ENCODE peak calls at places on chromosomes 2 and 18, in four cellular contexts. One of them, this sample, is unnamed.

GRCh38 chr2:72149556-72150156 is 2.0 kb upstream of the CYP26B1 start:
- DNase-seq in activated T-helper 1 cell treated with Interleukin-2 at 50 U/mL for 16 hours: no peak
- DNase-seq in HTR-8/SVneo: no peak
- DNase-seq in HFF-Myc: no peak
- DNase-seq in this sample: peak

GRCh38 chr2:232505805-232506360 is 14.3 kb upstream of the PRSS56 start:
- DNase-seq in activated T-helper 1 cell treated with Interleukin-2 at 50 U/mL for 16 hours: no peak
- DNase-seq in HTR-8/SVneo: no peak
- DNase-seq in HFF-Myc: no peak
- DNase-seq in this sample: no peak

GRCh38 chr2:8627019-8627691 is 54.7 kb upstream of the ID2 start:
- DNase-seq in HFF-Myc: no peak
- DNase-seq in HTR-8/SVneo: no peak
- DNase-seq in activated T-helper 1 cell treated with Interleukin-2 at 50 U/mL for 16 hours: no peak
- DNase-seq in this sample: no peak

GRCh38 chr2:218257390-218257981 is 3.3 kb upstream of the GPBAR1 start:
- DNase-seq in HFF-Myc: no peak
- DNase-seq in HTR-8/SVneo: no peak
- DNase-seq in activated T-helper 1 cell treated with Interleukin-2 at 50 U/mL for 16 hours: peak
- DNase-seq in this sample: peak

GRCh38 chr18:55634545-55634944 is 46.6 kb upstream of the TCF4 start:
- DNase-seq in HTR-8/SVneo: peak
- DNase-seq in HFF-Myc: peak
- DNase-seq in activated T-helper 1 cell treated with Interleukin-2 at 50 U/mL for 16 hours: no peak
- DNase-seq in this sample: no peak

GRCh38 chr2:102736174-102736606 is 25.6 kb upstream of the TMEM182 start:
- DNase-seq in HFF-Myc: no peak
- DNase-seq in activated T-helper 1 cell treated with Interleukin-2 at 50 U/mL for 16 hours: no peak
- DNase-seq in HTR-8/SVneo: peak
- DNase-seq in this sample: peak

GRCh38 chr2:216221806-216222205 is 112.7 kb downstream of the XRCC5 start:
- DNase-seq in HFF-Myc: peak
- DNase-seq in HTR-8/SVneo: no peak
- DNase-seq in activated T-helper 1 cell treated with Interleukin-2 at 50 U/mL for 16 hours: no peak
- DNase-seq in this sample: no peak

GRCh38 chr18:9838144-9838877 is 47.5 kb upstream of the TXNDC2 start:
- DNase-seq in activated T-helper 1 cell treated with Interleukin-2 at 50 U/mL for 16 hours: no peak
- DNase-seq in HTR-8/SVneo: no peak
- DNase-seq in HFF-Myc: no peak
- DNase-seq in this sample: peak

GRCh38 chr2:42913280-42913878 is 121.0 kb upstream of the HAAO start:
- DNase-seq in HTR-8/SVneo: no peak
- DNase-seq in HFF-Myc: no peak
- DNase-seq in activated T-helper 1 cell treated with Interleukin-2 at 50 U/mL for 16 hours: no peak
- DNase-seq in this sample: no peak

GRCh38 chr18:43192408-43192807 is 76.9 kb upstream of the RIT2 start:
- DNase-seq in HFF-Myc: no peak
- DNase-seq in activated T-helper 1 cell treated with Interleukin-2 at 50 U/mL for 16 hours: no peak
- DNase-seq in HTR-8/SVneo: no peak
- DNase-seq in this sample: peak

GRCh38 chr2:83584674-83585073 is 874.4 kb downstream of the SUCLG1 start:
- DNase-seq in HFF-Myc: no peak
- DNase-seq in HTR-8/SVneo: peak
- DNase-seq in activated T-helper 1 cell treated with Interleukin-2 at 50 U/mL for 16 hours: no peak
- DNase-seq in this sample: no peak

GRCh38 chr2:42771546-42772153 is 7.7 kb upstream of the OXER1 start:
- DNase-seq in HFF-Myc: no peak
- DNase-seq in HTR-8/SVneo: no peak
- DNase-seq in activated T-helper 1 cell treated with Interleukin-2 at 50 U/mL for 16 hours: no peak
- DNase-seq in this sample: no peak

GRCh38 chr2:236395067-236395466 is 130.9 kb upstream of the ASB18 start:
- DNase-seq in HTR-8/SVneo: no peak
- DNase-seq in activated T-helper 1 cell treated with Interleukin-2 at 50 U/mL for 16 hours: no peak
- DNase-seq in HFF-Myc: no peak
- DNase-seq in this sample: no peak

GRCh38 chr18:3983351-3983969 is 471.6 kb downstream of the DLGAP1 start:
- DNase-seq in activated T-helper 1 cell treated with Interleukin-2 at 50 U/mL for 16 hours: no peak
- DNase-seq in HTR-8/SVneo: no peak
- DNase-seq in HFF-Myc: no peak
- DNase-seq in this sample: no peak

GRCh38 chr2:171741189-171741588 is 53.9 kb downstream of the DYNC1I2 start:
- DNase-seq in HFF-Myc: no peak
- DNase-seq in activated T-helper 1 cell treated with Interleukin-2 at 50 U/mL for 16 hours: no peak
- DNase-seq in HTR-8/SVneo: no peak
- DNase-seq in this sample: no peak

GRCh38 chr2:28652217-28652616 is 99.4 kb upstream of the PPP1CB start:
- DNase-seq in HFF-Myc: no peak
- DNase-seq in activated T-helper 1 cell treated with Interleukin-2 at 50 U/mL for 16 hours: no peak
- DNase-seq in HTR-8/SVneo: no peak
- DNase-seq in this sample: peak

GRCh38 chr2:241798081-241798630 is 10.8 kb upstream of the NEU4 start:
- DNase-seq in HTR-8/SVneo: no peak
- DNase-seq in HFF-Myc: no peak
- DNase-seq in activated T-helper 1 cell treated with Interleukin-2 at 50 U/mL for 16 hours: no peak
- DNase-seq in this sample: no peak

GRCh38 chr2:119442850-119443249 is 11.2 kb downstream of the TMEM37 start:
- DNase-seq in HTR-8/SVneo: no peak
- DNase-seq in activated T-helper 1 cell treated with Interleukin-2 at 50 U/mL for 16 hours: no peak
- DNase-seq in HFF-Myc: no peak
- DNase-seq in this sample: no peak

GRCh38 chr2:171811229-171811628 is 82.8 kb downstream of the SLC25A12 start:
- DNase-seq in activated T-helper 1 cell treated with Interleukin-2 at 50 U/mL for 16 hours: no peak
- DNase-seq in HFF-Myc: peak
- DNase-seq in HTR-8/SVneo: peak
- DNase-seq in this sample: peak

GRCh38 chr18:8696749-8697211 is 8.6 kb upstream of the MTCL1 start:
- DNase-seq in activated T-helper 1 cell treated with Interleukin-2 at 50 U/mL for 16 hours: peak
- DNase-seq in HFF-Myc: no peak
- DNase-seq in HTR-8/SVneo: peak
- DNase-seq in this sample: peak

GRCh38 chr18:67509711-67510110 is 6.8 kb downstream of the DSEL start:
- DNase-seq in HFF-Myc: peak
- DNase-seq in HTR-8/SVneo: no peak
- DNase-seq in activated T-helper 1 cell treated with Interleukin-2 at 50 U/mL for 16 hours: no peak
- DNase-seq in this sample: no peak

GRCh38 chr2:237674731-237675276 is 47.4 kb downstream of the LRRFIP1 start:
- DNase-seq in HTR-8/SVneo: peak
- DNase-seq in activated T-helper 1 cell treated with Interleukin-2 at 50 U/mL for 16 hours: peak
- DNase-seq in HFF-Myc: peak
- DNase-seq in this sample: peak

GRCh38 chr2:182550234-182550633 is 123.4 kb upstream of the PDE1A start:
- DNase-seq in HFF-Myc: no peak
- DNase-seq in HTR-8/SVneo: no peak
- DNase-seq in activated T-helper 1 cell treated with Interleukin-2 at 50 U/mL for 16 hours: no peak
- DNase-seq in this sample: no peak

GRCh38 chr2:3638456-3638810 is 19.6 kb upstream of the ALLC start:
- DNase-seq in HFF-Myc: no peak
- DNase-seq in activated T-helper 1 cell treated with Interleukin-2 at 50 U/mL for 16 hours: no peak
- DNase-seq in HTR-8/SVneo: no peak
- DNase-seq in this sample: no peak

GRCh38 chr18:32372381-32373061 is 98.2 kb downstream of the GAREM1 start:
- DNase-seq in HFF-Myc: no peak
- DNase-seq in activated T-helper 1 cell treated with Interleukin-2 at 50 U/mL for 16 hours: no peak
- DNase-seq in HTR-8/SVneo: no peak
- DNase-seq in this sample: peak

GRCh38 chr18:70334728-70335329 is 46.0 kb downstream of the SOCS6 start:
- DNase-seq in HFF-Myc: no peak
- DNase-seq in activated T-helper 1 cell treated with Interleukin-2 at 50 U/mL for 16 hours: no peak
- DNase-seq in HTR-8/SVneo: no peak
- DNase-seq in this sample: no peak

GRCh38 chr2:190097115-190097514 is 34.6 kb upstream of the MSTN start:
- DNase-seq in HFF-Myc: no peak
- DNase-seq in HTR-8/SVneo: no peak
- DNase-seq in activated T-helper 1 cell treated with Interleukin-2 at 50 U/mL for 16 hours: no peak
- DNase-seq in this sample: no peak

GRCh38 chr2:32969444-32970162 is 22.9 kb downstream of the LTBP1 start:
- DNase-seq in HTR-8/SVneo: no peak
- DNase-seq in HFF-Myc: no peak
- DNase-seq in activated T-helper 1 cell treated with Interleukin-2 at 50 U/mL for 16 hours: no peak
- DNase-seq in this sample: no peak

GRCh38 chr18:38115201-38115600 is 549.6 kb upstream of the CELF4 start:
- DNase-seq in HTR-8/SVneo: no peak
- DNase-seq in HFF-Myc: no peak
- DNase-seq in activated T-helper 1 cell treated with Interleukin-2 at 50 U/mL for 16 hours: no peak
- DNase-seq in this sample: no peak

GRCh38 chr2:69437751-69438154 is 518 bp upstream of the NFU1 start:
- DNase-seq in activated T-helper 1 cell treated with Interleukin-2 at 50 U/mL for 16 hours: no peak
- DNase-seq in HFF-Myc: no peak
- DNase-seq in HTR-8/SVneo: no peak
- DNase-seq in this sample: no peak

GRCh38 chr18:60198063-60198462 is 174.5 kb downstream of the MC4R start:
- DNase-seq in HFF-Myc: no peak
- DNase-seq in HTR-8/SVneo: no peak
- DNase-seq in activated T-helper 1 cell treated with Interleukin-2 at 50 U/mL for 16 hours: no peak
- DNase-seq in this sample: peak

GRCh38 chr18:22314406-22314805 is 103.3 kb downstream of the CTAGE1 start:
- DNase-seq in activated T-helper 1 cell treated with Interleukin-2 at 50 U/mL for 16 hours: no peak
- DNase-seq in HFF-Myc: no peak
- DNase-seq in HTR-8/SVneo: peak
- DNase-seq in this sample: no peak

GRCh38 chr18:23331091-23331920 is 121.8 kb upstream of the RIOK3 start:
- DNase-seq in HFF-Myc: no peak
- DNase-seq in activated T-helper 1 cell treated with Interleukin-2 at 50 U/mL for 16 hours: no peak
- DNase-seq in HTR-8/SVneo: no peak
- DNase-seq in this sample: peak

GRCh38 chr18:69982417-69982816 is 34.7 kb upstream of the CD226 start:
- DNase-seq in activated T-helper 1 cell treated with Interleukin-2 at 50 U/mL for 16 hours: no peak
- DNase-seq in HTR-8/SVneo: no peak
- DNase-seq in HFF-Myc: no peak
- DNase-seq in this sample: no peak

GRCh38 chr2:69954069-69954468 is 7.4 kb downstream of the ASPRV1 start:
- DNase-seq in activated T-helper 1 cell treated with Interleukin-2 at 50 U/mL for 16 hours: no peak
- DNase-seq in HTR-8/SVneo: no peak
- DNase-seq in HFF-Myc: no peak
- DNase-seq in this sample: no peak

GRCh38 chr2:128660836-128661235 is 342.2 kb upstream of the HS6ST1 start:
- DNase-seq in HFF-Myc: no peak
- DNase-seq in HTR-8/SVneo: no peak
- DNase-seq in activated T-helper 1 cell treated with Interleukin-2 at 50 U/mL for 16 hours: no peak
- DNase-seq in this sample: no peak

GRCh38 chr2:23256643-23257042 is 128.3 kb upstream of the KLHL29 start:
- DNase-seq in HTR-8/SVneo: no peak
- DNase-seq in activated T-helper 1 cell treated with Interleukin-2 at 50 U/mL for 16 hours: no peak
- DNase-seq in HFF-Myc: no peak
- DNase-seq in this sample: no peak

This sample was measured in trophoblast cell.